ENCODE peak calls at places on chromosome 7, in six cellular contexts. U is upper lobe of right lung, D is ovary, T is OCI-LY7, M is hepatocyte, S is fibroblast of lung. Z is an unnamed sample.

GRCh38 chr7:29304756-29305155 is 110.2 kb downstream of the CHN2 start:
- DNase-seq in M (no peak), T (no peak), S (no peak), D (peak; percentile 18), U (no peak), Z (no peak)

GRCh38 chr7:6886198-6886597 is 60.1 kb upstream of the CCZ1B start:
- DNase-seq in D (no peak), M (no peak), S (no peak), U (no peak), T (no peak), Z (no peak)

GRCh38 chr7:107721286-107721685 is 22.7 kb upstream of the CBLL1 start:
- DNase-seq in D (no peak), S (no peak), T (no peak), U (no peak), M (no peak), Z (no peak)

GRCh38 chr7:125279956-125280355 is 350.3 kb upstream of the POT1 start:
- DNase-seq in S (no peak), D (no peak), T (no peak), U (no peak), M (no peak), Z (no peak)

GRCh38 chr7:75879771-75880184 is 944 bp downstream of the RHBDD2 start:
- DNase-seq in S (peak; percentile 67), D (no peak), U (no peak), M (no peak), T (peak; percentile 9), Z (peak; percentile 29)

GRCh38 chr7:45642044-45642443 is 67.9 kb downstream of the ADCY1 start:
- DNase-seq in D (no peak), S (no peak), U (no peak), M (no peak), T (no peak), Z (no peak)

GRCh38 chr7:33040803-33041516 is 21.6 kb downstream of the NT5C3A start:
- DNase-seq in D (no peak), M (peak; percentile 64), T (peak; percentile 91), S (peak; percentile 51), U (no peak), Z (no peak)

GRCh38 chr7:156949541-156950380 is at the start of gene NOM1:
- DNase-seq in D (peak; percentile 85), U (peak; percentile 96), T (peak; percentile 93), M (peak; percentile 94), S (peak; percentile 82), Z (peak; percentile 95)

GRCh38 chr7:70390251-70390650 is 741.7 kb upstream of the GALNT17 start:
- DNase-seq in T (no peak), U (no peak), M (no peak), S (no peak), D (no peak), Z (no peak)

GRCh38 chr7:143936087-143937009 is 1.3 kb downstream of the OR2F2 start:
- DNase-seq in M (peak; percentile 48), T (no peak), D (no peak), U (no peak), S (peak; percentile 80), Z (no peak)

GRCh38 chr7:50362712-50363282 is 58.3 kb downstream of the IKZF1 start:
- DNase-seq in T (peak; percentile 28), M (no peak), S (no peak), D (no peak), U (no peak), Z (no peak)

GRCh38 chr7:50584386-50584785 is 19.2 kb upstream of the DDC start:
- DNase-seq in M (no peak), D (no peak), S (no peak), U (no peak), T (no peak), Z (no peak)

GRCh38 chr7:7424151-7424873 is 111.4 kb downstream of the COL28A1 start:
- DNase-seq in M (peak; percentile 80), U (no peak), S (peak; percentile 77), T (peak; percentile 65), D (peak; percentile 72), Z (peak; percentile 80)

GRCh38 chr7:66627151-66627681 is 1.5 kb upstream of the KCTD7 start:
- DNase-seq in U (no peak), S (peak; percentile 78), M (peak; percentile 74), D (no peak), T (peak; percentile 52), Z (no peak)

GRCh38 chr7:71868797-71869196 is 543.3 kb downstream of the CALN1 start:
- DNase-seq in M (no peak), S (peak; percentile 49), U (no peak), D (no peak), T (no peak), Z (no peak)

GRCh38 chr7:152762056-152762455 is 2.5 kb downstream of the ACTR3B start:
- DNase-seq in D (no peak), T (no peak), U (no peak), S (peak; percentile 17), M (no peak), Z (no peak)

GRCh38 chr7:156459067-156459466 is 181.5 kb upstream of the RNF32 start:
- DNase-seq in U (no peak), S (no peak), D (no peak), M (no peak), T (no peak), Z (no peak)

GRCh38 chr7:95684037-95684436 is 87.7 kb upstream of the PDK4 start:
- DNase-seq in U (no peak), S (peak; percentile 77), M (peak; percentile 61), T (no peak), D (no peak), Z (peak; percentile 27)

GRCh38 chr7:70520604-70521003 is 611.3 kb upstream of the GALNT17 start:
- DNase-seq in T (no peak), D (no peak), M (no peak), U (no peak), S (no peak), Z (no peak)

GRCh38 chr7:115654384-115655181 is 376.0 kb downstream of the TFEC start:
- DNase-seq in S (no peak), M (no peak), U (no peak), T (no peak), D (no peak), Z (no peak)

DNA sequence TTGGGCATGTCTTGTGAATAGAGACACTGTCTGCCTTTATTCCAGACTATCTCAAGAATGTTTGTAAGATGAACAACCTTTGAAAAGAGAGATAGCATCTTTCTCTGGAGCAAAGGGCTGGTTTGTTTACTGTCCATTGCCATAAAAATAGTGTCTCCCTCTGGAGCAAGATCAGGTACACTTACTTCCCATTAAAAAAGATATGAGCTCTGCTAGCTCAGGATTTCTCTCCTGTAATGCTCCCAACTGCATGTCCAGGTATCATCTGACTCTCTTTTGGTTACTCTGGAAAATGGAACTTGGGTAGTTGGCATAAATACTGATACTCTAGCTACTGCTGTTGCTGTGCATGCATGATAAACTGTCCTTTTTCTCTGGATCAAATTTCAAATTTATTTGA is 381.1 kb downstream of the TFEC start:
- DNase-seq in D (no peak), U (no peak), S (no peak), T (no peak), M (no peak), Z (no peak)
- H3K4me3 ChIP-seq in D (no peak overlapping the region), U (no peak overlapping the region), S (no peak overlapping the region), T (no peak overlapping the region), M (no peak overlapping the region), Z (no peak overlapping the region)

DNA sequence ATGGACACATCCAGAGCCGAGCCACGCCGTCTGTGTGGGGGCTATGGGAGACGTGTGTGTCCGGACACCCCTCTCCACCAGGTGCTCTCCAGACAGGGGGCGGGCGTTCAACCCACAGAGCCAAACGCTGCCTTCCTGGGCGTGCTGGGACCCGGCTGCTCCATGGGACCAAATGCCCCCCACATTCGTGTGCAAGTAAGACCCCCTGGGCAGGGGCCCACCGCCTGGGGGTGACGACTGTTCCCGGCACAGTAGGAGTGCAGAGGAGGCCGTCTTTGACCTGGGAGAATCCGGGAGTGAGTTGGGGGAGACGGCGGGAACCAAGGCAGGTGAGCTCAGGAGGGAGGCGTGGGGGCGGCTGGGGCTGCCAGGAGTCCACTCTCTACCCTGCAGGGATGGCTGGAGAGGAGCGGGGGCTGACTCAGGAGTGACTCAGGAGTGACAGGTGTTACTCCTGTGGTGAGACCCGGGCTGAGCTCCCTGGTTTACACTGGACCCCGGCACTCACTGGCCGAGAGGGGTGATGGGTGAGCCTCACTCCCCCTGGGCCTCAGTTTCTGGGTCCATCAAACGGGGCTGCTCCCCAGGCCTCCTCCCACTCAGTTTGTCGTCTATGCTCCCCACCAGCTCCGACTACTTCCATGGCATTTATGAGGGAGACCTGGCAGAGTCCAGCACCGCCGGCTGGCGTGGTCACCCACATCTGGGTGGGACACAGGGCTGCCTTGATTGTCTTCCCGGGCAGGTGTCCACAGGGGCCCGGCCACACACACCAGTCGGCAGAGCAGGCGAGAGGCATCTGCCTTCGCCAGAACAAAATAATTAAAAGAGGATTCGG is 95.0 kb downstream of the MICALL2 start:
- DNase-seq in M (no peak), S (no peak), U (no peak), T (no peak), D (no peak), Z (no peak)
- H3K27ac ChIP-seq in M (no peak overlapping the region), S (no peak overlapping the region), U (no peak overlapping the region), T (no peak overlapping the region), D (no peak overlapping the region), Z (no peak overlapping the region)

GRCh38 chr7:27115161-27116018 is 12.9 kb upstream of the HOXA2 start:
- DNase-seq in T (no peak), D (no peak), M (peak; percentile 72), S (peak; percentile 90), U (no peak), Z (peak; percentile 50)

GRCh38 chr7:27117687-27118491 is 12.7 kb downstream of the HOXA4 start:
- DNase-seq in S (peak; percentile 89), T (no peak), U (no peak), M (no peak), D (no peak), Z (no peak)

GRCh38 chr7:27116019-27116411 is 13.5 kb upstream of the HOXA2 start:
- DNase-seq in D (no peak), U (no peak), T (no peak), S (peak; percentile 30), M (no peak), Z (no peak)

GRCh38 chr7:27116962-27117686 is 13.4 kb downstream of the HOXA4 start:
- DNase-seq in U (no peak), T (no peak), D (no peak), S (no peak), M (no peak), Z (no peak)

DNA sequence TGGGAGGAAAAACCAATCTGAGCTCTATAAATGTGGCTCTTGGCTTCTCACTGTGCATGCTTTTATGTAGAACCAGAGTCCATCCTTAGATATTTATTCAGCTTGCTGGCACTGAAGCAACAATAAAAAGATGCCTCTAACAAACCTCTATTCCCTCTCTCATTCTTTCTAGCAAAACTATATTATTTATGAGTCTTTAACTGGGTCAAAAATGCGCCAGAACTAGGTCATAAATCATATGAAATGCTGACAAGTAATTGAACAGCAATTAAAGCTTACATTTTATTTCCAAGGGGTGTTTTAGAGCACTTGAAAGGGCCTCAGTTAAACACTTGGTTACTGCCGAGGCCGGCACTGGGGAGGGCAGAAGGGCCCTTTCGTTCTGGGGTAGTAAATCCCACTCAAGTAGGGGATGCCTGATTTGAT is 14.0 kb downstream of the HOXA4 start:
- DNase-seq in D (no peak), S (peak; percentile 42), T (no peak), M (no peak), U (no peak), Z (no peak)
- H3K4me1 ChIP-seq in D (no peaks in the 10 kb centered on the region), S (peaks cover 23% of the 10 kb centered on the region), T (no peaks in the 10 kb centered on the region), M (peaks cover 14% of the 10 kb centered on the region), U (peaks cover 9% of the 10 kb centered on the region), Z (no peaks in the 10 kb centered on the region)

GRCh38 chr7:141142058-141142457 is 68.2 kb downstream of the TMEM178B start:
- DNase-seq in T (no peak), U (no peak), M (no peak), S (no peak), D (no peak), Z (no peak)
- H3K4me3 ChIP-seq in T (no peak overlapping the region), U (no peak overlapping the region), M (no peak overlapping the region), S (no peak overlapping the region), D (no peak overlapping the region), Z (no peak overlapping the region)

GRCh38 chr7:3691478-3692151 is 390.6 kb downstream of the SDK1 start:
- DNase-seq in S (no peak), M (no peak), U (no peak), T (no peak), D (no peak), Z (peak; percentile 39)
- H3K27ac ChIP-seq in S (no peak overlapping the region), M (no peak overlapping the region), U (no peak overlapping the region), T (no peak overlapping the region), D (no peak overlapping the region), Z (no peak overlapping the region)

Z was measured in neural progenitor cell.